ENCODE peak calls at places on chromosomes 7 and 10, in ten cellular contexts. L is BE2C, E is choroid plexus epithelial cell, Y is tibial nerve, G is psoas muscle, S is left ventricle myocardium inferior, F is suprapubic skin, C is cardiac muscle cell, T is B cell, B is brain microvascular endothelial cell. A is an unnamed sample.

GRCh38 chr10:99329891-99330674 is 927 bp downstream of the CNNM1 start:
- DNase-seq in B (no peak), S (no peak), F (no peak), T (no peak), E (peak), G (no peak), C (peak), L (peak), Y (no peak), A (peak)

GRCh38 chr10:49163741-49164140 is 24.4 kb downstream of the TMEM273 start:
- DNase-seq in Y (no peak), G (no peak), S (no peak), B (peak), C (no peak), F (no peak), E (peak), T (no peak), L (no peak), A (no peak)

GRCh38 chr10:79354141-79354540 is 6.9 kb downstream of the PPIF start:
- DNase-seq in B (no peak), S (no peak), G (no peak), Y (no peak), E (no peak), T (no peak), C (no peak), F (peak), L (no peak), A (no peak)

GRCh38 chr7:33757563-33758165 is 147.7 kb upstream of the BMPER start:
- DNase-seq in Y (peak), C (peak), T (no peak), F (no peak), S (no peak), B (peak), G (no peak), L (peak), E (peak), A (no peak)

GRCh38 chr7:50142421-50143113 is 49.5 kb upstream of the ZPBP start:
- DNase-seq in S (no peak), G (no peak), Y (no peak), B (peak), C (peak), L (no peak), T (peak), E (peak), F (no peak), A (peak)

GRCh38 chr10:59709472-59710125 is at the start of gene SLC16A9:
- DNase-seq in B (peak), Y (no peak), C (peak), E (peak), S (peak), L (peak), G (peak), T (no peak), F (no peak), A (peak)

GRCh38 chr10:100745882-100746412 is 565 bp downstream of the PAX2 start:
- DNase-seq in S (no peak), G (no peak), Y (no peak), C (no peak), F (no peak), L (no peak), T (no peak), B (no peak), E (no peak), A (peak)

GRCh38 chr10:124685251-124685650 is 58.9 kb downstream of the FAM53B start:
- DNase-seq in C (no peak), F (no peak), T (no peak), Y (no peak), S (peak), G (peak), L (no peak), E (no peak), B (no peak), A (no peak)

GRCh38 chr7:73622909-73623797 is 1.2 kb downstream of the MLXIPL start:
- DNase-seq in B (no peak), T (no peak), F (peak), S (peak), E (no peak), C (peak), G (peak), L (no peak), Y (no peak), A (peak)

GRCh38 chr10:85720931-85721330 is 645.7 kb downstream of the GRID1 start:
- DNase-seq in S (no peak), C (no peak), B (no peak), E (no peak), Y (no peak), G (no peak), T (no peak), L (no peak), F (no peak), A (no peak)

GRCh38 chr7:74398426-74398825 is 55.3 kb upstream of the GTF2IRD1 start:
- DNase-seq in C (no peak), G (no peak), B (no peak), F (no peak), E (no peak), Y (no peak), T (no peak), S (no peak), L (no peak), A (no peak)

GRCh38 chr7:117873056-117873932 is at the start of gene CTTNBP2:
- DNase-seq in C (peak), E (peak), S (peak), G (peak), F (peak), B (peak), L (peak), Y (peak), T (no peak), A (peak)

GRCh38 chr7:55250313-55250712 is 114.8 kb upstream of the LANCL2 start:
- DNase-seq in S (no peak), E (peak), Y (no peak), T (no peak), G (no peak), B (no peak), C (peak), L (peak), F (peak), A (no peak)

GRCh38 chr10:44935201-44935960 is 24.2 kb upstream of the RASSF4 start:
- DNase-seq in T (no peak), L (no peak), S (peak), G (no peak), C (peak), B (peak), Y (peak), F (no peak), E (peak), A (no peak)

GRCh38 chr7:36814311-36814710 is 90.0 kb upstream of the AOAH start:
- DNase-seq in E (no peak), B (no peak), T (no peak), F (no peak), C (no peak), L (no peak), Y (no peak), G (no peak), S (no peak), A (no peak)

GRCh38 chr7:21108182-21108581 is 319.7 kb upstream of the SP4 start:
- DNase-seq in S (no peak), C (no peak), B (no peak), L (no peak), E (no peak), G (no peak), Y (no peak), F (no peak), T (no peak), A (no peak)

GRCh38 chr10:35511649-35512048 is 93.5 kb upstream of the GJD4 start:
- DNase-seq in F (no peak), Y (no peak), L (no peak), S (no peak), C (no peak), E (no peak), T (no peak), B (no peak), G (no peak), A (no peak)

GRCh38 chr10:13271552-13272163 is 28.2 kb downstream of the PHYH start:
- DNase-seq in S (peak), C (peak), F (no peak), T (peak), L (peak), G (peak), E (peak), B (peak), Y (peak), A (peak)

GRCh38 chr10:95350212-95350829 is 59.5 kb upstream of the PDLIM1 start:
- DNase-seq in C (peak), G (no peak), S (no peak), Y (no peak), E (peak), T (no peak), F (no peak), B (no peak), L (no peak), A (no peak)

GRCh38 chr7:209416-209815 is 17.0 kb downstream of the FAM20C start:
- DNase-seq in B (no peak), G (no peak), S (no peak), L (no peak), T (no peak), E (no peak), Y (no peak), F (no peak), C (no peak), A (no peak)

GRCh38 chr7:122561326-122561725 is 137.6 kb downstream of the RNF133 start:
- DNase-seq in E (no peak), T (no peak), C (no peak), Y (no peak), B (no peak), S (no peak), F (no peak), G (no peak), L (no peak), A (no peak)

GRCh38 chr7:116451958-116452729 is 47.4 kb upstream of the CAV2 start:
- DNase-seq in F (no peak), E (no peak), S (no peak), B (no peak), C (no peak), G (no peak), Y (no peak), L (no peak), T (no peak), A (no peak)
- TF ChIP-seq CTCF in F (no peak), E (no peak), S (peak), B (peak), C (no peak), G (no peak), Y (no peak), L (no peak), T (no peak), A (no peak)

DNA sequence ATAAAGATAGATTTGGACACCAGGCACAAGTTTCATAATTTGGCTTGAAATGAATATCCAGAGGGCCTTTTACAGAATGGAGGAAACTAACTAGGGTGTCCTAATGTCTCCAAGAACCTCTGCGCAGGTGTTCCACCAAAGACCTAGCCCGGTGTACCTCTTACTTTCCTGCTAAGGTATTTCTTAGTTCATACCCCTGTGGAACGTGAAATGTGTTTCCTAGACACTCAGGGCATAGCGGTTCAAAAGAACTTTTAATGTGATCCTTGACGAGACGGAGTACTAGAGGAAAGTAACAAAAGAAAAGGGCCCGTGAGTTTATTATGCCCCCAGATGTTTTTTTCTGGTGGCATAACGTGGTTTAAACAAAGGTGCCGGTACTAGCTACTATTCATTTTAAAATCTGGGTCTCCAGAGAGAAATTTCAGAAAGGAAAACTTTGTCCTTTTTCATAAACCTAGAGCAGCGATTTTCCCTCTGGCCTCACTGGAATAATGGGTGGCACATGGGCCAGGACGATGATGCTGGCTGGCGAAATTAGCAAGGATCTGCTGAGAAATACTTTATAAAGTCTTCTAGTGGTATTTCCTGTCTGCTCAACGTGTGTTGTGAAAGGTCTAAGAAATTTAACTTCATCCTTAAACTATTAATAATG is 1.4 kb downstream of the APBB1IP start:
- DNase-seq in S (no peak), G (no peak), C (no peak), E (no peak), F (no peak), B (no peak), T (no peak), L (no peak), Y (no peak), A (no peak)
- TF ChIP-seq CTCF in S (no peak), G (no peak), C (no peak), E (no peak), F (no peak), B (no peak), T (no peak), L (no peak), Y (no peak), A (no peak)

DNA sequence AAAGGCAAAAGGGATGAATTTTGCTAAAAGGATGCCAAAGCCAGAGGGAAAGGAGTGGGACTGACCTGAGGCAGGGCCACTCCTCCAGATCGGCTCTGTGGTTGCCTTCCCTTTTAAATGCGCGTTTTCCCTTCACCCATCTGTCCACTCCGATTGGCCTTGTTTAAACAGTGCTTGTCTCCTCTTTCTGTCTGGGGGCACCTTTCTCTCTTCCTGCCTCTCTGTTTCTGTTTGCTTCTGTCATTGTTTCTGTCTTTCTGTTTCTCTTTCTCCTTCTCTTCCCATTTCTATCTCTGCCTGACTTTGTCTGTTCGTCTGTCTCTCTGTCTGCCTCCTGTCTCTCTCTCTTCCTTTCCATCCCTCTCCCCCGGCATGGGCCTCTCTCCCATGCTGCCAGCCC is 29.6 kb upstream of the HSPB1 start:
- DNase-seq in L (no peak), F (no peak), B (no peak), C (no peak), E (no peak), Y (no peak), G (no peak), T (no peak), S (no peak), A (no peak)
- TF ChIP-seq CTCF in L (no peak), F (no peak), B (no peak), C (no peak), E (no peak), Y (no peak), G (no peak), T (no peak), S (no peak), A (no peak)

DNA sequence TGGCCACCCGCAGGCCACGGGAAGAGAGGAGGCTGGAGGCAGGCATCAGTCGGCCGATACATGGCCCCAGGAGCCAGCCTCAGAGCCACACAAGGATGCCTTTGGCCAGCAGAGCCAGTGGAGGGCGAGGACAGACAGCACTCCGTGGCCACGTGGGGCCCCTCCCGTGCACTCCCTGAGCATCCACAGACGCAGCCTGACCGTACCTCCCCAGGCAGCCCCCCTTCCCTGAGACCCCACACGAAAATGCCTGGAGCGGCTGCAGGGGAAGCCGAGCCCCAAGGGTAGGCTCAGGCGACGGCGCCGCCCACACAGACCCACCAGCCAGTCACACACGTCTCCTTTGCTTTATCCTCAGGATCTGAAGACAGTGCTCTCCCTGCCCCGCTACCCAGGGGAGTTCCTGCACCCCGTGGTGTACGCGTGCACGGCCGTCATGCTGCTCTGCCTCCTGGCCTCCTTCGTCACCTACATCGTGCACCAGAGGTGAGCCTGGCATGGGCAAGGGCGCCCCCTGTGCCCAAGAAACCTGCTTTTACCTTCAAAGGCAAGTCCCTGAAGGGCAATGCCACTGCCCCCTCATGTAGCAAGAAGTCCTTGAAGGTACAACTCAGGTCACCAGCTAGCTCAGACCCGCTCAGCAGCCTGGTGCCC is 9.0 kb downstream of the ADGRA1 start:
- DNase-seq in Y (no peak), T (no peak), C (peak), E (no peak), B (no peak), F (no peak), L (no peak), S (no peak), G (no peak), A (no peak)
- TF ChIP-seq CTCF in Y (no peak), T (no peak), C (no peak), E (no peak), B (no peak), F (no peak), L (no peak), S (no peak), G (no peak), A (no peak)

GRCh38 chr7:85184599-85185354 is 2.1 kb downstream of the SEMA3D start:
- DNase-seq in B (peak), T (no peak), C (peak), F (no peak), S (no peak), L (peak), Y (no peak), E (peak), G (peak), A (peak)

GRCh38 chr7:85183296-85183695 is 3.6 kb downstream of the SEMA3D start:
- DNase-seq in T (no peak), L (no peak), F (no peak), S (no peak), E (no peak), G (no peak), Y (no peak), C (no peak), B (no peak), A (no peak)

GRCh38 chr7:85186521-85187241 is at the start of gene SEMA3D:
- DNase-seq in S (peak), B (peak), T (no peak), E (peak), C (peak), Y (peak), L (peak), F (peak), G (peak), A (peak)

GRCh38 chr7:85186083-85186520 is 754 bp downstream of the SEMA3D start:
- DNase-seq in B (peak), F (no peak), E (peak), L (peak), G (peak), T (no peak), S (no peak), C (peak), Y (no peak), A (peak)

DNA sequence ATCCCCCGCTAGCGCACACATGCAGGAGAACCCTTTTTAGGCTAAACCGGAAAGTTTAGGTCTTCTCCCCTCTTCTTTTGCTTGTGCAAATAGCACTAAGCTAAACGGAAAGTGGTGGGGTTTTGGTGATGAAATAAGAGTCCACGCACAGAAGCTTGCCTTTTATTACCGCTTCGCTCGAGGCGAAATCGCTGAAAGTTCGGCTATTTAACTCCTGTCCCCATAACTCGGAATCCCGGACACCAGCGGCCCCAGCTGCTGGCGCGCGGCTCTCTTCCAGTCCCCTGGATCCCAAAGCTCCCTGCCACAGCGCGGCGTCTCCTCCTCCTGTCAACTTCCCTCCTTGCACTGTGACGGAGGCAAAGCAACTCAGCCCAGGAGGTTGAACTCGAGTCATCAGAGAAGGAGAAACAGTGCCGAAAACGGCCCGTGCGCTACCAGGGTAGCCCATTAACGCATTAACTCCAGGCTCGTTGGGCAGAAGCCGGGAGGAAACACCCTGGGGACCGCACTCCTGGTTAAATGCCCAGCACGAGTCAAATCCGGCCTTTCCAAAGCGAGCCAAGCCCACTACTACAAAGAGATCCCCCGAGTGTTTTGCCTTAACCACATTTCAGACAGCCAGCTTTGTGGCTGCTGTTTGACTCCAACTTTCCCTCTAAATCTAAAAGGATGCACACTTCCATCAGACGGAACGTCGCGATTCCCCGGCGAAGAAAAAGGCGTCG is 1.3 kb downstream of the SEMA3D start:
- DNase-seq in S (peak), G (peak), B (peak), L (peak), E (peak), Y (peak), T (no peak), C (peak), F (peak), A (peak)
- TF ChIP-seq CTCF in S (peak), G (no peak), B (peak), L (peak), E (peak), Y (peak), T (no peak), C (peak), F (no peak), A (no peak)